ENCODE peak calls at places on chromosomes 3 and 15, in nine cellular contexts. One of them, this sample, is unnamed.

GRCh38 chr15:100785181-100786138 is 94.2 kb upstream of the ALDH1A3 start:
- DNase-seq in cardiac muscle cell: no peak
- DNase-seq in fibroblast of the aortic adventitia: no peak
- DNase-seq in body of pancreas: no peak
- DNase-seq in omental fat pad: no peak
- DNase-seq in PC-3: no peak
- DNase-seq in kidney epithelial cell: no peak
- DNase-seq in astrocyte of the spinal cord: no peak
- DNase-seq in ovary: peak; percentile 6
- DNase-seq in this sample: no peak

GRCh38 chr3:138118863-138119766 is 3.7 kb upstream of the DZIP1L start:
- DNase-seq in cardiac muscle cell: peak; percentile 77
- DNase-seq in fibroblast of the aortic adventitia: peak; percentile 78
- DNase-seq in body of pancreas: peak; percentile 83
- DNase-seq in omental fat pad: peak; percentile 75
- DNase-seq in PC-3: peak; percentile 84
- DNase-seq in kidney epithelial cell: peak; percentile 39
- DNase-seq in astrocyte of the spinal cord: peak; percentile 73
- DNase-seq in ovary: peak; percentile 83
- DNase-seq in this sample: peak; percentile 53

GRCh38 chr15:76217029-76217866 is 94.0 kb downstream of the ETFA start:
- DNase-seq in cardiac muscle cell: no peak
- DNase-seq in fibroblast of the aortic adventitia: peak; percentile 61
- DNase-seq in body of pancreas: no peak
- DNase-seq in omental fat pad: no peak
- DNase-seq in PC-3: peak; percentile 79
- DNase-seq in kidney epithelial cell: peak; percentile 51
- DNase-seq in astrocyte of the spinal cord: peak; percentile 72
- DNase-seq in ovary: no peak
- DNase-seq in this sample: peak; percentile 87

GRCh38 chr15:85496551-85497545 is 116.4 kb downstream of the AKAP13 start:
- DNase-seq in cardiac muscle cell: no peak
- DNase-seq in fibroblast of the aortic adventitia: no peak
- DNase-seq in body of pancreas: no peak
- DNase-seq in omental fat pad: no peak
- DNase-seq in PC-3: no peak
- DNase-seq in kidney epithelial cell: no peak
- DNase-seq in astrocyte of the spinal cord: no peak
- DNase-seq in ovary: no peak
- DNase-seq in this sample: no peak

GRCh38 chr15:32718822-32719716 is 1.3 kb downstream of the GREM1 start:
- DNase-seq in cardiac muscle cell: peak; percentile 51
- DNase-seq in fibroblast of the aortic adventitia: no peak
- DNase-seq in body of pancreas: peak; percentile 35
- DNase-seq in omental fat pad: no peak
- DNase-seq in PC-3: peak; percentile 16
- DNase-seq in kidney epithelial cell: no peak
- DNase-seq in astrocyte of the spinal cord: peak; percentile 34
- DNase-seq in ovary: no peak
- DNase-seq in this sample: no peak

GRCh38 chr15:34318277-34319079 is 19.1 kb downstream of the SLC12A6 start:
- DNase-seq in cardiac muscle cell: peak; percentile 77
- DNase-seq in fibroblast of the aortic adventitia: peak; percentile 77
- DNase-seq in body of pancreas: peak; percentile 49
- DNase-seq in omental fat pad: no peak
- DNase-seq in PC-3: peak; percentile 63
- DNase-seq in kidney epithelial cell: no peak
- DNase-seq in astrocyte of the spinal cord: peak; percentile 60
- DNase-seq in ovary: peak; percentile 61
- DNase-seq in this sample: peak; percentile 19

GRCh38 chr3:134294302-134294925 is 43.8 kb upstream of the RYK start:
- DNase-seq in cardiac muscle cell: no peak
- DNase-seq in fibroblast of the aortic adventitia: no peak
- DNase-seq in body of pancreas: no peak
- DNase-seq in omental fat pad: no peak
- DNase-seq in PC-3: no peak
- DNase-seq in kidney epithelial cell: no peak
- DNase-seq in astrocyte of the spinal cord: no peak
- DNase-seq in ovary: no peak
- DNase-seq in this sample: no peak

GRCh38 chr15:83209333-83209732 is 1.7 kb upstream of the HDGFL3 start:
- DNase-seq in cardiac muscle cell: no peak
- DNase-seq in fibroblast of the aortic adventitia: no peak
- DNase-seq in body of pancreas: no peak
- DNase-seq in omental fat pad: no peak
- DNase-seq in PC-3: no peak
- DNase-seq in kidney epithelial cell: no peak
- DNase-seq in astrocyte of the spinal cord: no peak
- DNase-seq in ovary: no peak
- DNase-seq in this sample: no peak

GRCh38 chr3:124814620-124815421 is 72.3 kb downstream of the ITGB5 start:
- DNase-seq in cardiac muscle cell: no peak
- DNase-seq in fibroblast of the aortic adventitia: no peak
- DNase-seq in body of pancreas: peak; percentile 49
- DNase-seq in omental fat pad: no peak
- DNase-seq in PC-3: peak; percentile 85
- DNase-seq in kidney epithelial cell: no peak
- DNase-seq in astrocyte of the spinal cord: no peak
- DNase-seq in ovary: no peak
- DNase-seq in this sample: no peak

GRCh38 chr15:100284701-100285100 is 57.1 kb downstream of the ADAMTS17 start:
- DNase-seq in cardiac muscle cell: no peak
- DNase-seq in fibroblast of the aortic adventitia: no peak
- DNase-seq in body of pancreas: peak; percentile 67
- DNase-seq in omental fat pad: no peak
- DNase-seq in PC-3: no peak
- DNase-seq in kidney epithelial cell: no peak
- DNase-seq in astrocyte of the spinal cord: no peak
- DNase-seq in ovary: peak; percentile 85
- DNase-seq in this sample: peak; percentile 8

GRCh38 chr15:51499379-51499976 is 123.1 kb downstream of the DMXL2 start:
- DNase-seq in cardiac muscle cell: peak; percentile 1
- DNase-seq in fibroblast of the aortic adventitia: peak; percentile 48
- DNase-seq in body of pancreas: no peak
- DNase-seq in omental fat pad: no peak
- DNase-seq in PC-3: peak; percentile 60
- DNase-seq in kidney epithelial cell: no peak
- DNase-seq in astrocyte of the spinal cord: peak; percentile 48
- DNase-seq in ovary: no peak
- DNase-seq in this sample: peak; percentile 35

GRCh38 chr3:193894121-193894863 is 241.7 kb upstream of the HES1 start:
- DNase-seq in cardiac muscle cell: no peak
- DNase-seq in fibroblast of the aortic adventitia: no peak
- DNase-seq in body of pancreas: peak; percentile 35
- DNase-seq in omental fat pad: no peak
- DNase-seq in PC-3: no peak
- DNase-seq in kidney epithelial cell: no peak
- DNase-seq in astrocyte of the spinal cord: no peak
- DNase-seq in ovary: no peak
- DNase-seq in this sample: peak; percentile 3

GRCh38 chr3:46928297-46928696 is 48.2 kb downstream of the CCDC12 start:
- DNase-seq in cardiac muscle cell: no peak
- DNase-seq in fibroblast of the aortic adventitia: no peak
- DNase-seq in body of pancreas: no peak
- DNase-seq in omental fat pad: no peak
- DNase-seq in PC-3: no peak
- DNase-seq in kidney epithelial cell: no peak
- DNase-seq in astrocyte of the spinal cord: peak; percentile 30
- DNase-seq in ovary: no peak
- DNase-seq in this sample: no peak

GRCh38 chr3:63798873-63799272 is 20.2 kb upstream of the C3orf49 start:
- DNase-seq in cardiac muscle cell: no peak
- DNase-seq in fibroblast of the aortic adventitia: no peak
- DNase-seq in body of pancreas: no peak
- DNase-seq in omental fat pad: no peak
- DNase-seq in PC-3: no peak
- DNase-seq in kidney epithelial cell: no peak
- DNase-seq in astrocyte of the spinal cord: no peak
- DNase-seq in ovary: no peak
- DNase-seq in this sample: no peak

GRCh38 chr3:66642484-66642883 is 141.7 kb upstream of the LRIG1 start:
- DNase-seq in cardiac muscle cell: no peak
- DNase-seq in fibroblast of the aortic adventitia: no peak
- DNase-seq in body of pancreas: no peak
- DNase-seq in omental fat pad: no peak
- DNase-seq in PC-3: no peak
- DNase-seq in kidney epithelial cell: no peak
- DNase-seq in astrocyte of the spinal cord: no peak
- DNase-seq in ovary: no peak
- DNase-seq in this sample: no peak

DNA sequence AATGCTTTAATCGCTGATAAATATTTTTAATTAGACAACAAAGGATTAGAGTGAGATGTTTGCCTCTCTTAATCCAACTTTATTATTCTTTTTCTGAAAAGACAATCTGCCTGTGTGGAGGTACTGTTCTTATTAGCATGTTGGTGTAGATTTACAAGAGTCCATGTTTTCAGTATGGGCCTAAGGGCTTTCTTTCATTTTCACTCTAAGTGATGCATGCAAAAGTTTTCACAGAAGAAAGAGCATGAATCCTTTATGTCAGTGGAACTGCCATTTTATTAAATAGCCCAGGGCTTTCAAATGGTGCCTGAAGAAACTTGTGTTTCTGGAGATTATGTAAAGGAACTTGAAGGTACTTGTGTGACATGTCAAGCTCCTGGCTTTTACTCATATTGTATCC is 37.5 kb upstream of the SAMMSON start:
- DNase-seq in cardiac muscle cell: no peak
- DNase-seq in fibroblast of the aortic adventitia: no peak
- DNase-seq in body of pancreas: no peak
- DNase-seq in omental fat pad: no peak
- DNase-seq in PC-3: no peak
- DNase-seq in kidney epithelial cell: no peak
- DNase-seq in astrocyte of the spinal cord: no peak
- DNase-seq in ovary: no peak
- DNase-seq in this sample: no peak
- TF ChIP-seq CTCF in cardiac muscle cell: no peak
- TF ChIP-seq CTCF in fibroblast of the aortic adventitia: no peak
- TF ChIP-seq CTCF in body of pancreas: no peak
- TF ChIP-seq CTCF in omental fat pad: no peak
- TF ChIP-seq CTCF in PC-3: no peak
- TF ChIP-seq CTCF in kidney epithelial cell: no peak
- TF ChIP-seq CTCF in astrocyte of the spinal cord: no peak
- TF ChIP-seq CTCF in ovary: no peak
- TF ChIP-seq CTCF in this sample: no peak

GRCh38 chr3:62233065-62233464 is 140.3 kb downstream of the FEZF2 start:
- DNase-seq in cardiac muscle cell: no peak
- DNase-seq in fibroblast of the aortic adventitia: no peak
- DNase-seq in body of pancreas: no peak
- DNase-seq in omental fat pad: no peak
- DNase-seq in PC-3: no peak
- DNase-seq in kidney epithelial cell: no peak
- DNase-seq in astrocyte of the spinal cord: no peak
- DNase-seq in ovary: no peak
- DNase-seq in this sample: no peak

GRCh38 chr3:62226601-62227339 is 146.6 kb downstream of the FEZF2 start:
- DNase-seq in cardiac muscle cell: no peak
- DNase-seq in fibroblast of the aortic adventitia: no peak
- DNase-seq in body of pancreas: no peak
- DNase-seq in omental fat pad: no peak
- DNase-seq in PC-3: no peak
- DNase-seq in kidney epithelial cell: no peak
- DNase-seq in astrocyte of the spinal cord: no peak
- DNase-seq in ovary: no peak
- DNase-seq in this sample: no peak

GRCh38 chr3:62228467-62228866 is 144.9 kb downstream of the FEZF2 start:
- DNase-seq in cardiac muscle cell: no peak
- DNase-seq in fibroblast of the aortic adventitia: no peak
- DNase-seq in body of pancreas: no peak
- DNase-seq in omental fat pad: no peak
- DNase-seq in PC-3: no peak
- DNase-seq in kidney epithelial cell: no peak
- DNase-seq in astrocyte of the spinal cord: no peak
- DNase-seq in ovary: no peak
- DNase-seq in this sample: no peak

GRCh38 chr3:62229201-62229600 is 144.1 kb downstream of the FEZF2 start:
- DNase-seq in cardiac muscle cell: no peak
- DNase-seq in fibroblast of the aortic adventitia: no peak
- DNase-seq in body of pancreas: no peak
- DNase-seq in omental fat pad: no peak
- DNase-seq in PC-3: no peak
- DNase-seq in kidney epithelial cell: no peak
- DNase-seq in astrocyte of the spinal cord: peak; percentile 41
- DNase-seq in ovary: no peak
- DNase-seq in this sample: peak; percentile 49

GRCh38 chr3:62229908-62230307 is 143.4 kb downstream of the FEZF2 start:
- DNase-seq in cardiac muscle cell: no peak
- DNase-seq in fibroblast of the aortic adventitia: no peak
- DNase-seq in body of pancreas: no peak
- DNase-seq in omental fat pad: no peak
- DNase-seq in PC-3: peak; percentile 8
- DNase-seq in kidney epithelial cell: no peak
- DNase-seq in astrocyte of the spinal cord: peak; percentile 22
- DNase-seq in ovary: no peak
- DNase-seq in this sample: no peak
- TF ChIP-seq CTCF in cardiac muscle cell: peak; percentile 46
- TF ChIP-seq CTCF in fibroblast of the aortic adventitia: no peak
- TF ChIP-seq CTCF in body of pancreas: no peak
- TF ChIP-seq CTCF in omental fat pad: no peak
- TF ChIP-seq CTCF in PC-3: peak; percentile 38
- TF ChIP-seq CTCF in kidney epithelial cell: peak; percentile 33
- TF ChIP-seq CTCF in astrocyte of the spinal cord: peak; percentile 48
- TF ChIP-seq CTCF in ovary: no peak
- TF ChIP-seq CTCF in this sample: peak; percentile 45

GRCh38 chr3:131591394-131591990 is 88.7 kb upstream of the MRPL3 start:
- DNase-seq in cardiac muscle cell: peak; percentile 6
- DNase-seq in fibroblast of the aortic adventitia: peak; percentile 36
- DNase-seq in body of pancreas: no peak
- DNase-seq in omental fat pad: peak; percentile 25
- DNase-seq in PC-3: peak; percentile 47
- DNase-seq in kidney epithelial cell: peak; percentile 14
- DNase-seq in astrocyte of the spinal cord: peak; percentile 82
- DNase-seq in ovary: peak; percentile 40
- DNase-seq in this sample: peak; percentile 38

GRCh38 chr3:131597816-131598215 is 95.0 kb upstream of the MRPL3 start:
- DNase-seq in cardiac muscle cell: no peak
- DNase-seq in fibroblast of the aortic adventitia: no peak
- DNase-seq in body of pancreas: no peak
- DNase-seq in omental fat pad: no peak
- DNase-seq in PC-3: no peak
- DNase-seq in kidney epithelial cell: no peak
- DNase-seq in astrocyte of the spinal cord: no peak
- DNase-seq in ovary: no peak
- DNase-seq in this sample: no peak

GRCh38 chr3:131602011-131602779 is 99.4 kb upstream of the MRPL3 start:
- DNase-seq in cardiac muscle cell: peak; percentile 30
- DNase-seq in fibroblast of the aortic adventitia: no peak
- DNase-seq in body of pancreas: no peak
- DNase-seq in omental fat pad: no peak
- DNase-seq in PC-3: no peak
- DNase-seq in kidney epithelial cell: peak; percentile 9
- DNase-seq in astrocyte of the spinal cord: no peak
- DNase-seq in ovary: no peak
- DNase-seq in this sample: no peak

GRCh38 chr3:131596884-131597283 is 94.1 kb upstream of the MRPL3 start:
- DNase-seq in cardiac muscle cell: no peak
- DNase-seq in fibroblast of the aortic adventitia: no peak
- DNase-seq in body of pancreas: no peak
- DNase-seq in omental fat pad: no peak
- DNase-seq in PC-3: peak; percentile 48
- DNase-seq in kidney epithelial cell: no peak
- DNase-seq in astrocyte of the spinal cord: no peak
- DNase-seq in ovary: no peak
- DNase-seq in this sample: no peak
- TF ChIP-seq CTCF in cardiac muscle cell: no peak
- TF ChIP-seq CTCF in fibroblast of the aortic adventitia: no peak
- TF ChIP-seq CTCF in body of pancreas: no peak
- TF ChIP-seq CTCF in omental fat pad: no peak
- TF ChIP-seq CTCF in PC-3: no peak
- TF ChIP-seq CTCF in kidney epithelial cell: no peak
- TF ChIP-seq CTCF in astrocyte of the spinal cord: no peak
- TF ChIP-seq CTCF in ovary: no peak
- TF ChIP-seq CTCF in this sample: no peak

GRCh38 chr15:41564286-41564959 is 5.4 kb downstream of the TYRO3 start:
- DNase-seq in cardiac muscle cell: peak; percentile 73
- DNase-seq in fibroblast of the aortic adventitia: no peak
- DNase-seq in body of pancreas: no peak
- DNase-seq in omental fat pad: no peak
- DNase-seq in PC-3: no peak
- DNase-seq in kidney epithelial cell: no peak
- DNase-seq in astrocyte of the spinal cord: peak; percentile 22
- DNase-seq in ovary: peak; percentile 93
- DNase-seq in this sample: no peak
- TF ChIP-seq CTCF in cardiac muscle cell: no peak
- TF ChIP-seq CTCF in fibroblast of the aortic adventitia: no peak
- TF ChIP-seq CTCF in body of pancreas: no peak
- TF ChIP-seq CTCF in omental fat pad: no peak
- TF ChIP-seq CTCF in PC-3: no peak
- TF ChIP-seq CTCF in kidney epithelial cell: no peak
- TF ChIP-seq CTCF in astrocyte of the spinal cord: no peak
- TF ChIP-seq CTCF in ovary: no peak
- TF ChIP-seq CTCF in this sample: no peak